ENCODE peak calls at places on chromosomes 5 and 9, in eight cellular contexts. K is type B pancreatic cell, S is cerebellar cortex, E is NCI-H748 treated with DMSO at 0.1 percent for 48 hours, W is NCI-H1930, L is caudate nucleus, T is kidney epithelial cell, C is B cell. I is an unnamed sample.

GRCh38 chr5:55597014-55597981 is 62.5 kb upstream of the PLPP1 start:
- DNase-seq in W (no peak), C (no peak), K (no peak), L (no peak), T (no peak), S (no peak), E (no peak), I (no peak)

GRCh38 chr5:111159845-111160244 is 64.3 kb upstream of the CAMK4 start:
- DNase-seq in K (no peak), C (no peak), W (no peak), T (no peak), E (no peak), L (no peak), S (peak), I (no peak)

GRCh38 chr5:53712327-53712726 is 151.9 kb downstream of the NDUFS4 start:
- DNase-seq in S (no peak), L (no peak), W (no peak), K (no peak), E (no peak), T (no peak), C (no peak), I (no peak)

GRCh38 chr5:148393390-148393741 is 9.6 kb downstream of the FBXO38 start:
- DNase-seq in K (no peak), E (peak), W (peak), L (no peak), C (no peak), T (no peak), S (no peak), I (no peak)

GRCh38 chr5:80998590-80998979 is 38.4 kb downstream of the RASGRF2 start:
- DNase-seq in W (no peak), E (no peak), C (no peak), L (no peak), K (no peak), T (no peak), S (no peak), I (no peak)

GRCh38 chr5:125258610-125259009 is 512.2 kb upstream of the ZNF608 start:
- DNase-seq in L (no peak), S (no peak), E (no peak), C (no peak), K (no peak), T (no peak), W (no peak), I (no peak)

GRCh38 chr5:128228506-128228905 is 144.9 kb downstream of the SLC12A2 start:
- DNase-seq in E (no peak), C (no peak), L (no peak), K (no peak), W (no peak), S (no peak), T (peak), I (no peak)

GRCh38 chr5:1824109-1824821 is 23.1 kb downstream of the NDUFS6 start:
- DNase-seq in K (no peak), T (no peak), E (no peak), L (no peak), W (no peak), S (no peak), C (no peak), I (peak)

GRCh38 chr5:91998774-91999173 is 615.7 kb upstream of the ARRDC3 start:
- DNase-seq in W (no peak), E (no peak), L (no peak), S (no peak), C (no peak), K (no peak), T (no peak), I (no peak)

GRCh38 chr9:134551176-134551575 is 90.4 kb upstream of the COL5A1 start:
- DNase-seq in C (no peak), T (no peak), S (no peak), L (no peak), W (no peak), K (no peak), E (no peak), I (no peak)

GRCh38 chr9:6153425-6153824 is 62.2 kb upstream of the IL33 start:
- DNase-seq in S (no peak), K (no peak), E (no peak), W (no peak), T (peak), C (no peak), L (no peak), I (no peak)

GRCh38 chr9:131976157-131976740 is 103.4 kb downstream of the MED27 start:
- DNase-seq in W (no peak), S (no peak), C (no peak), L (no peak), T (no peak), E (no peak), K (no peak), I (no peak)

GRCh38 chr5:94802450-94802849 is 184.0 kb downstream of the SLF1 start:
- DNase-seq in C (no peak), S (no peak), E (no peak), T (no peak), K (no peak), L (no peak), W (no peak), I (no peak)

GRCh38 chr5:53430618-53431252 is 49.7 kb upstream of the FST start:
- DNase-seq in S (no peak), K (no peak), C (no peak), T (no peak), L (no peak), W (no peak), E (no peak), I (no peak)

GRCh38 chr5:143694357-143694756 is 117.6 kb upstream of the HMHB1 start:
- DNase-seq in T (no peak), S (no peak), W (no peak), L (no peak), C (no peak), E (no peak), K (no peak), I (no peak)

GRCh38 chr9:95980262-95981125 is 105.0 kb downstream of the ERCC6L2 start:
- DNase-seq in E (no peak), K (no peak), L (no peak), T (no peak), S (no peak), C (no peak), W (peak), I (no peak)

GRCh38 chr5:81429363-81429762 is 35.4 kb upstream of the ACOT12 start:
- DNase-seq in W (no peak), C (no peak), K (no peak), T (no peak), E (no peak), S (no peak), L (no peak), I (no peak)

GRCh38 chr5:79759436-79759835 is 69.8 kb downstream of the CMYA5 start:
- DNase-seq in S (no peak), L (no peak), E (no peak), T (no peak), K (no peak), C (no peak), W (no peak), I (no peak)

GRCh38 chr5:43638556-43638955 is 35.6 kb downstream of the NNT start:
- DNase-seq in S (no peak), C (no peak), T (no peak), K (no peak), E (no peak), L (no peak), W (no peak), I (no peak)

GRCh38 chr5:54739371-54739770 is 221.8 kb downstream of the SNX18 start:
- DNase-seq in W (no peak), C (no peak), T (no peak), K (no peak), L (no peak), E (no peak), S (no peak), I (no peak)

GRCh38 chr9:128495804-128496417 is 8.6 kb upstream of the GLE1 start:
- DNase-seq in T (no peak), C (no peak), S (no peak), E (no peak), W (no peak), K (no peak), L (no peak), I (no peak)

GRCh38 chr5:138664276-138664943 is 88.8 kb upstream of the CTNNA1 start:
- DNase-seq in C (no peak), W (no peak), T (no peak), K (no peak), L (peak), S (no peak), E (no peak), I (no peak)

GRCh38 chr9:6680797-6681146 is 35.2 kb upstream of the GLDC start:
- DNase-seq in T (no peak), S (no peak), C (peak), K (no peak), E (no peak), W (peak), L (no peak), I (no peak)

GRCh38 chr9:11312976-11313375 is 700.2 kb upstream of the PTPRD start:
- DNase-seq in K (no peak), C (no peak), S (no peak), W (no peak), L (no peak), T (peak), E (no peak), I (no peak)

GRCh38 chr9:19934301-19934868 is 145.5 kb upstream of the SLC24A2 start:
- DNase-seq in S (no peak), L (no peak), W (no peak), K (no peak), E (no peak), T (no peak), C (no peak), I (no peak)

GRCh38 chr5:149775785-149776184 is 45.7 kb downstream of the PPARGC1B start:
- DNase-seq in C (no peak), E (no peak), W (no peak), T (no peak), L (no peak), K (no peak), S (no peak), I (no peak)